ENCODE peak calls at places on chromosome 22, in ten cellular contexts. R is sigmoid colon, H is lower leg skin, J is A549, I is body of pancreas, V is HepG2, Q is stomach, S is right lobe of liver, F is breast epithelium, C is esophagus squamous epithelium. Z is an unnamed sample.

GRCh38 chr22:41380993-41381328 is 781 bp upstream of the TEF start:
- DNase-seq in Q (peak; percentile 77), I (peak; percentile 93), S (no peak), V (peak; percentile 83), C (no peak), H (peak; percentile 85), R (peak; percentile 96), J (peak; percentile 48), F (no peak), Z (peak; percentile 68)

GRCh38 chr22:34001701-34002466 is 81.6 kb upstream of the LARGE1 start:
- DNase-seq in C (no peak), V (no peak), S (peak; percentile 73), Q (no peak), H (no peak), F (no peak), R (no peak), J (no peak), I (no peak), Z (no peak)

GRCh38 chr22:27760474-27760873 is 41.1 kb downstream of the MN1 start:
- DNase-seq in F (no peak), V (no peak), R (no peak), S (no peak), J (no peak), H (no peak), I (no peak), Q (no peak), C (no peak), Z (no peak)

GRCh38 chr22:30250713-30251267 is 4.2 kb upstream of the LIF start:
- DNase-seq in H (no peak), Q (peak; percentile 38), F (no peak), S (no peak), J (peak; percentile 75), R (no peak), I (peak; percentile 67), C (no peak), V (no peak), Z (no peak)

GRCh38 chr22:33829549-33830280 is 90.6 kb downstream of the LARGE1 start:
- DNase-seq in I (no peak), J (no peak), F (no peak), C (no peak), R (no peak), S (no peak), Q (no peak), V (no peak), H (no peak), Z (no peak)

GRCh38 chr22:17785185-17786184 is 11.2 kb upstream of the BID start:
- DNase-seq in H (no peak), V (peak; percentile 72), I (peak; percentile 76), R (peak; percentile 81), C (no peak), S (peak; percentile 91), F (no peak), J (peak; percentile 67), Q (peak; percentile 79), Z (peak; percentile 34)

GRCh38 chr22:39729141-39729934 is 158.8 kb downstream of the CACNA1I start:
- DNase-seq in V (no peak), S (no peak), C (no peak), H (no peak), I (no peak), Q (no peak), F (no peak), R (no peak), J (no peak), Z (no peak)

GRCh38 chr22:48244388-48245118 is 1482.1 kb downstream of the TBC1D22A start:
- DNase-seq in R (no peak), C (no peak), I (no peak), S (no peak), Q (peak; percentile 19), J (no peak), V (no peak), F (no peak), H (no peak), Z (no peak)

GRCh38 chr22:22927888-22928665 is 40.5 kb downstream of the IGLL5 start:
- DNase-seq in H (no peak), S (no peak), F (no peak), C (no peak), I (no peak), Q (no peak), V (no peak), R (no peak), J (no peak), Z (no peak)

GRCh38 chr22:40607506-40607905 is 29.0 kb downstream of the MRTFA start:
- DNase-seq in F (no peak), V (no peak), I (no peak), H (no peak), J (no peak), Q (no peak), R (no peak), C (no peak), S (no peak), Z (no peak)

DNA sequence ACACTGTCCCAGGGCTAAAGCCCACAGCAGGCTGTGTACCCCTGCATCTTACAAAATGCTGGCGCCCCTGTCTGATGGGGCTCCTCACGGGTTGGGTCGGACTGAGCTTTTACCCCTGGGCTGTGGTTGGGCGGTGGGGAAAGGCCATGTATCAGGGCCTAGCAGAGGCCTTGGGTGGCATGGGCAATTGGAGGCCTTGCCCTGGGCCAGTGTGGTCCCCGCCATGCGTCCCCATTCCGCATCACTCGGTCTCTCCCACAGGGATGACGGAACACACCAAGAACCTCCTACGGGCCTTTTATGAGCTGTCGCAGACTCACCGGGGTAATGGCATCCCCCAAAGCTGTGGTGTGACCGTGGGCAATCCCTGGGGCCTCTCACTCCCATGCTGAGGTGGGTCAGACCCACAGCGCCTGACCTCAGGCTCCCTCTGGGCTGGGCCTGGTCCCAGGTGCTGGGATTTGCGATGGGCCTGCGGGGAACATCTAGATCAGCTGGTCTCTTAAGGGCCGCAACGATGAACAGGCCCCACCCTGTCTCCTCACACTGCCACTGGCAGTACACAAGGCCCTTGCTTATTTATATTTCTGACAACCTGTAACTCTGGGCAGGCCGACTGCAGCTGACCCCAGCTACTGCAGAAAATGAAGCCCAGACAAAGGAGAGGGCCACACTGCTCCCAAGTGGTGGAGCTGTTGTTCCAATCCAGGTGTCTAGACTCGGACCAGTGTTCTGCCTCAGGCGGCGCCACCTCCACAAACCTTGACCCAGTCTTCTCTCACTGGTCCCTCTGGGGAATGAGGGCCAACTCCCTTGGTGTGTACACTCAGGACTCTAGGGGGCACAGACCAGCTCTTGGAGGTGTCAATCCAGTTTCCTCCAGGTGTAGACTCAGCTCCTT is 12.3 kb downstream of the SLC16A8 start:
- DNase-seq in C (no peak), S (no peak), V (no peak), F (no peak), R (no peak), Q (no peak), H (no peak), I (no peak), J (peak; percentile 20), Z (no peak)
- TF ChIP-seq CTCF in C (no peak), S (no peak), V (peak; percentile 8), F (no peak), R (no peak), Q (no peak), H (no peak), I (no peak), J (no peak), Z (no peak)

GRCh38 chr22:46625113-46625842 is 5.1 kb downstream of the GRAMD4 start:
- DNase-seq in Q (no peak), F (no peak), I (no peak), J (no peak), H (no peak), C (no peak), R (peak; percentile 59), V (no peak), S (no peak), Z (no peak)

GRCh38 chr22:46620588-46621242 is 529 bp downstream of the GRAMD4 start:
- DNase-seq in I (no peak), H (no peak), F (no peak), C (no peak), V (no peak), J (no peak), R (peak; percentile 61), S (no peak), Q (no peak), Z (no peak)

GRCh38 chr22:46619240-46619829 is 851 bp upstream of the GRAMD4 start:
- DNase-seq in F (no peak), I (no peak), R (no peak), Q (no peak), S (no peak), C (no peak), J (no peak), V (no peak), H (no peak), Z (no peak)

GRCh38 chr22:46619830-46620501 is at the start of gene GRAMD4:
- DNase-seq in R (peak; percentile 82), S (no peak), F (no peak), V (peak; percentile 18), I (peak; percentile 58), J (no peak), C (no peak), Q (no peak), H (no peak), Z (no peak)

GRCh38 chr22:46622081-46622521 is 1.9 kb downstream of the GRAMD4 start:
- DNase-seq in H (no peak), R (peak; percentile 81), F (no peak), J (no peak), Q (no peak), C (no peak), I (peak; percentile 61), S (peak; percentile 60), V (no peak), Z (peak; percentile 74)
- TF ChIP-seq POLR2A in H (no peak), R (no peak), F (no peak), J (no peak), Q (no peak), C (no peak), I (no peak), S (no peak), V (no peak), Z (no peak)

GRCh38 chr22:42682113-42682851 is 33.1 kb upstream of the CYB5R3 start:
- DNase-seq in I (no peak), R (no peak), F (no peak), J (no peak), Q (no peak), C (no peak), H (no peak), V (no peak), S (no peak), Z (no peak)
- TF ChIP-seq CTCF in I (no peak), R (no peak), F (no peak), J (no peak), Q (no peak), C (no peak), H (no peak), V (peak; percentile 15), S (no peak), Z (no peak)

DNA sequence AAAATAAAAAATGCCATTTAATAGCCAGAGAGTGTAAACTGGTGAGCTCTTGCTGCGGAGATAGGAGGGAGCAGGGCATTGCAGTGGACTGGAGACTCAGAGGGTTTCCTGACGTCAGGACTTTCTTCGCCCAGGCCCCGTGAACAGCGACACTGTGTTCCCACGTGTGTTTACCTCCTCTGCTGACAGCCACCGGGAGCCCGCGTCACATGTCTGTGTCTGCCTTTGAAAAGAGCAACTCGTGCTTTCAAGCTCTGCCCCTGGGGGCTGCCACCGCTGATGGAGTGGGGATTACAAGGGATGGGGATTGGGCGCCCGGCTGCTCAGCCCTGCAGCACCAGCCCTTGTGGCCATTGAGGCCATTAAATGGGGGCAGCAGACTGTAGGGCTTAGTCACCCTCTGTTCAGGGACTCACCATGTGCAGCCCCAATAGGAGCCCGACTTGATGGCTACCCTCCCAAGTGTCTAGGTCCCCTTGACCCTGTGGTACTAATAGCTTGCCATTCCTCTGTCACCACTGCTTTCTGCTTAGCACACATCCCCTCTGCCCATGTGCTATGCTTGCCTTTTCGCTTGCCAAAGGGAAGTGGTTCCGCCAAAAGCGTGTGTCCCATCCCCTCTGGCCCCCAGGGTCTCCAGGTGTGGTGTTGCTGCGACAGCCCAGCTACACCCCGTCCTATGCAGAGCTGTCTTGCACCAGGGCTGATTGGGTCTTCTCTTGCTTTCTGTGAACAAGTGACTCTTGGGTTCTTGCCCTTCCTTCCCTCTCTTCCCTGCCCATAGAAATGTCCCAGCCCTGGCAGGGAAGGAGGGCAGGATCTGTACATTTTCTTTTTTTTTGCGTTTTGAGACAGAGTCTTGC is 3.5 kb downstream of the TANGO2 start:
- DNase-seq in S (no peak), I (peak; percentile 33), J (no peak), F (no peak), C (no peak), V (no peak), Q (no peak), H (no peak), R (peak; percentile 54), Z (peak; percentile 72)
- TF ChIP-seq POLR2A in S (no peak), I (no peak), J (no peak), F (no peak), C (no peak), V (no peak), Q (no peak), H (no peak), R (no peak), Z (no peak)